ENCODE peak calls at places on chromosomes 2 and 18, in six cellular contexts. P is sigmoid colon, E is right lobe of liver, W is adrenal gland, N is GM10248, I is H1. Z is an unnamed sample.

GRCh38 chr2:85161626-85161960 is 28.4 kb downstream of the TCF7L1 start:
- DNase-seq in I (no peak), P (no peak), N (no peak), E (no peak), W (no peak), Z (no peak)

GRCh38 chr2:195498176-195498575 is 158.8 kb upstream of the SLC39A10 start:
- DNase-seq in W (peak; percentile 69), P (no peak), I (no peak), N (peak; percentile 26), E (peak; percentile 58), Z (no peak)

GRCh38 chr2:191020742-191021381 is 6.9 kb upstream of the STAT1 start:
- DNase-seq in W (peak; percentile 38), N (peak; percentile 25), I (no peak), E (peak; percentile 52), P (peak; percentile 80), Z (no peak)

GRCh38 chr2:172739651-172740050 is 4.0 kb downstream of the RAPGEF4 start:
- DNase-seq in P (no peak), W (no peak), N (no peak), I (no peak), E (no peak), Z (no peak)

GRCh38 chr2:157413342-157414035 is 30.4 kb downstream of the CYTIP start:
- DNase-seq in E (no peak), W (no peak), I (no peak), N (peak; percentile 48), P (no peak), Z (no peak)

GRCh38 chr2:45892757-45893156 is 241.3 kb downstream of the PRKCE start:
- DNase-seq in P (no peak), E (no peak), I (no peak), N (no peak), W (no peak), Z (no peak)

GRCh38 chr2:152907046-152907445 is 188.6 kb downstream of the ARL6IP6 start:
- DNase-seq in E (no peak), N (no peak), W (no peak), P (no peak), I (no peak), Z (no peak)

GRCh38 chr2:40658917-40659316 is 207.0 kb upstream of the SLC8A1 start:
- DNase-seq in N (no peak), W (no peak), I (no peak), P (no peak), E (no peak), Z (no peak)

DNA sequence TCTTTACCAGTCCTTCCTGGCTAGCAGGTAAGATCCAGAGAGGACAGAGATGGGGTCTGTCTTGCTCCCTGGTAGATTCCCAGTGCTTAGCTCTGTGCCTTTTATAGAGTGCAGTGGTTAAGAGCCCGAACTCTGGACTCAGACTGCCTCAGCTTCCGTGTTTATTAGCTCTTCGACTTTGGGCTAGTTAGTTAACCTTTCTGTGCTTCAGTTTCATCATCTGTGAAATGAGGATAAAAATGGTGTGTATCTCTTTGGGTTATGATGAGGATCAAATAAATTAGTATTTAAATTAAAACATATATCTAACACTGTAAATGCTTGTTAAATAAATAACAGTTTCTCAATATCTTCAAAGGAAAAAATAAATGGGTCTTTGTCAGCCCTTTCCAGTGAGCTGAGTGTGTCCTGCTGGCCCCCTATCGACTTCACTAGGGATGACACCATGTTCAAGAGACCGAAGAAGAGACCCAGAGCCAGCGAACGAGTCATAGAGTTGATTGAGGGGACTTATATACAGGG is 38.2 kb downstream of the CERS6 start:
- DNase-seq in I (no peak), W (no peak), N (no peak), P (no peak), E (no peak), Z (no peak)
- TF ChIP-seq CTCF in I (peak; percentile 54), W (no peak), N (no peak), P (no peak), E (no peak), Z (peak; percentile 53)

GRCh38 chr2:26010943-26011342 is 22.9 kb upstream of the RAB10 start:
- DNase-seq in E (no peak), I (no peak), W (no peak), P (no peak), N (no peak), Z (no peak)
- TF ChIP-seq CTCF in E (no peak), I (no peak), W (no peak), P (no peak), N (no peak), Z (no peak)

GRCh38 chr18:36665952-36666351 is 162.8 kb downstream of the TPGS2 start:
- DNase-seq in W (no peak), N (no peak), I (no peak), P (no peak), E (no peak), Z (no peak)
- TF ChIP-seq CTCF in W (no peak), N (no peak), I (no peak), P (no peak), E (no peak), Z (no peak)

GRCh38 chr2:102975996-102976636 is 214.3 kb downstream of the TMEM182 start:
- DNase-seq in E (no peak), N (no peak), P (no peak), W (no peak), I (peak; percentile 54), Z (no peak)
- TF ChIP-seq CTCF in E (no peak), N (peak; percentile 33), P (peak; percentile 14), W (no peak), I (peak; percentile 85), Z (peak; percentile 79)

GRCh38 chr2:133570547-133570946 is 2.3 kb upstream of the NCKAP5 start:
- DNase-seq in N (no peak), P (no peak), I (no peak), W (no peak), E (no peak), Z (no peak)

GRCh38 chr2:133568598-133568997 is 335 bp upstream of the NCKAP5 start:
- DNase-seq in I (no peak), E (no peak), W (no peak), P (no peak), N (no peak), Z (no peak)

GRCh38 chr2:133566967-133567645 is 1.2 kb downstream of the NCKAP5 start:
- DNase-seq in P (peak; percentile 68), N (no peak), I (no peak), E (peak; percentile 85), W (peak; percentile 68), Z (no peak)

GRCh38 chr2:133569416-133569815 is 1.2 kb upstream of the NCKAP5 start:
- DNase-seq in I (no peak), P (no peak), W (no peak), N (no peak), E (no peak), Z (no peak)

DNA sequence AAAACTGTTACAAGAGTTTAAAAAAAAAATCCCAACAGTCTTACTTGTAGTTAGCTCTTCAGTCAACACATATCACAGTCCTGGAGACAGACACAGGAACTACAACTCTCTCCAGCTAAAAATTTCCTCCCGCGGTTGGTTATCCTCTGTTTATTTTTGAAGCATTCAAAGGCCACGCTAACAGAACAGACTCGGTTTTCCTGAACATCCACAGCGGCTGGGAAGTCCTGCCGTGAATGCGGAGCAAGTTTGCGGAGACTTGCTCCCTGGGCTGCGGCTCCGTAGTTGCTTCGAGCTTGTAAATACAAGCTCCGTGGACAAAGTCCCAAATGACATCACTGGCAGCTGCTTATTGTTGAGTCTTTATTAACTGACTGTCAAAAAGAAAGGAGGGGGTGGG is at the start of gene NCKAP5:
- DNase-seq in N (no peak), W (no peak), I (no peak), E (peak; percentile 59), P (no peak), Z (no peak)
- TF ChIP-seq CTCF in N (no peak), W (no peak), I (no peak), E (no peak), P (no peak), Z (peak; percentile 62)

DNA sequence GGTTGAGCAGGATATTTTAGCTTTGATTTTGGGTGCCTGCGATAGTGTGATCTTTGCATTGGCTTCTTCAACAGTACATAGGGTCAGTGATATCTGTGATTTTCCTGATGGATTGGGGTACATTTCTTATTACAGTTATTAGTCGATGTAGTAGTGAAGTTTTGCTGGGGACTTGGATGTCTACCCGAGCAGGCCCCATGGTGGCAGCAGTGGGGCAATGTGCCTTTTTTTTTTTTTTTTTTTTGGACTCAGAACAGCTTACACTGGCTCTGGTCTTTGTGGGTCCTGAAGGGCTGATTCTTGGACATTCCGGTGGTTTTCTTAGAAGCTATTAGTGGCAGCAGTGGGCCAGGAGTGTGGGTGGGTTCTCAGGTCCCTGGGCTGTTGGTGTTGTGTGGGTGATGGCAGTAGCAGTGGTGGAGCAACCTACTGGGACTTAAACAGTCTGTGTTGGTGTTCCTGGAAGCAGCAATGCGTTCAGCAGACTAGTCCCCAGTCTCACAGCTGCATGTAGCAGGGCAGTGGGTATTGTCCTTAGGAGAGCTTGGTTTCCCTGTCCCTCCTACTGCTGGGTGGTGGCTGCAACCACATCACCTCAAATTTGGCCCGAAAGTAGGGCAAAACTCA is 53.7 kb upstream of the SLC4A10 start:
- DNase-seq in W (no peak), I (no peak), N (no peak), E (no peak), P (no peak), Z (no peak)
- TF ChIP-seq CTCF in W (no peak), I (peak; percentile 30), N (no peak), E (no peak), P (no peak), Z (peak; percentile 36)

GRCh38 chr2:72809095-72809494 is 16.7 kb downstream of the EXOC6B start:
- DNase-seq in N (no peak), I (no peak), P (no peak), W (no peak), E (no peak), Z (no peak)
- TF ChIP-seq CTCF in N (no peak), I (no peak), P (no peak), W (no peak), E (no peak), Z (no peak)

GRCh38 chr2:173963323-173963816 is 1.8 kb downstream of the SP3 start:
- DNase-seq in P (peak; percentile 67), I (no peak), E (no peak), W (peak; percentile 60), N (peak; percentile 36), Z (no peak)
- TF ChIP-seq CTCF in P (peak; percentile 32), I (no peak), E (peak; percentile 47), W (peak; percentile 19), N (no peak), Z (peak; percentile 75)

DNA sequence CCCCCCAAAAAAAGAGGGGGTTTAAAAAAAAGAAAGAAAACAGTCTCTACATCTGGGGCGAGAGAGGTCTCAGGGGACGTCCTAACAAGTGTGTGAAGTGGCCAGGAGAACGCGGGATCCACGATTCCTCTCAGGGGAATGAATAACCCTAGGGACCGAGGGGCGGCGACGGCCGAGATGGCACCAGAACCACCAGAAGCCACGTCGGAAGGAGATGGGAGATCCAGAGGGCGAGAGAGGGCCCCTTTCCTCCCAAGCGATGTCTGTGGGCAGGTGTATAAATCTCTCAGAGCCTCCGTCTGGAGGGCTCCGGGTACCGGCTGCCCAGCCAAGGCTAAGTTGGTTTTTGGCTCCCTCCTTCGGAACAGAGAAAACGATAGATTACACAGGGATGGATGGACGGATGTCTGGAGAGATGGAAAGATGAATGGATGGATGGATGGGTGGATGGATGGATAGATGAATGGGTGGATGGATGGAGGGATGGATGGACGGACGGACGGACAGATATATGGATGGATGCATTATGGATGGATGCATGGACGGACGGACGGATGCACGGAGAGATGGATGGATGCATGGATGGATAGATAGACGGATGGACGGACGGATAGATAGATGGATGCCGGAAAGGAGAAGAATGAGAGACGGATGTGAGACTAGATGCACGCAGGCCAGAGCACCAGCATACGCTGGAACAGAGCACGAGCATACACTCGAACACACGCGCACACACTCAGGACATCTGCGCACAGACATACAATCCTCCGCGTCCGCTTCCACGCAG is 1.6 kb downstream of the EPHA4 start:
- DNase-seq in W (peak; percentile 14), P (no peak), N (peak; percentile 18), E (no peak), I (peak; percentile 58), Z (no peak)
- TF ChIP-seq CTCF in W (no peak), P (no peak), N (no peak), E (no peak), I (peak; percentile 17), Z (peak; percentile 74)